ENCODE peak calls at places on chromosomes 6 and 20, in nine cellular contexts. X, P, Q, V, M, S, L, Z and W are unnamed samples.

GRCh38 chr6:5333653-5334052 is 72.3 kb downstream of the FARS2 start:
- DNase-seq in P (no peak), L (no peak), S (peak), M (no peak), Z (no peak), X (no peak), V (peak), Q (no peak), W (no peak)

GRCh38 chr20:3000852-3001523 is 42.4 kb upstream of the GNRH2 start:
- DNase-seq in L (peak), S (peak), X (peak), V (peak), Q (no peak), P (no peak), Z (no peak), M (peak), W (no peak)

GRCh38 chr6:166561766-166562165 is 24.7 kb downstream of the RAMACL start:
- DNase-seq in Z (no peak), V (peak), L (no peak), P (no peak), Q (no peak), M (no peak), S (peak), X (no peak), W (no peak)

GRCh38 chr20:21609221-21609620 is 95.4 kb upstream of the NKX2-2 start:
- DNase-seq in Q (no peak), S (no peak), M (no peak), P (no peak), X (no peak), V (no peak), Z (no peak), L (no peak), W (peak)

GRCh38 chr20:52572687-52573086 is 381.1 kb upstream of the ZFP64 start:
- DNase-seq in Z (no peak), L (no peak), M (no peak), Q (no peak), V (peak), X (no peak), S (peak), P (no peak), W (no peak)

GRCh38 chr6:42551202-42551601 is 12.6 kb upstream of the UBR2 start:
- DNase-seq in M (no peak), X (no peak), P (no peak), Z (no peak), L (no peak), V (peak), S (peak), Q (no peak), W (no peak)

GRCh38 chr6:83998021-83998584 is 35.5 kb upstream of the MRAP2 start:
- DNase-seq in M (no peak), X (no peak), Z (no peak), V (no peak), Q (no peak), S (no peak), P (no peak), L (no peak), W (no peak)

GRCh38 chr6:139597781-139598368 is 223.4 kb upstream of the CITED2 start:
- DNase-seq in M (no peak), Q (peak), X (no peak), L (no peak), Z (peak), V (peak), S (peak), P (peak), W (no peak)

GRCh38 chr20:44643596-44644383 is 7.7 kb downstream of the ADA start:
- DNase-seq in L (no peak), Z (peak), X (no peak), M (peak), V (peak), Q (peak), P (peak), S (peak), W (peak)

GRCh38 chr20:6698056-6698455 is 69.4 kb upstream of the BMP2 start:
- DNase-seq in Q (no peak), L (peak), M (no peak), Z (no peak), P (no peak), S (no peak), V (no peak), X (no peak), W (peak)

GRCh38 chr6:19327246-19327645 is 509.9 kb upstream of the ID4 start:
- DNase-seq in L (no peak), P (no peak), Z (no peak), Q (no peak), M (no peak), V (peak), S (peak), X (no peak), W (no peak)

GRCh38 chr6:127392301-127392700 is 48.9 kb upstream of the ECHDC1 start:
- DNase-seq in M (no peak), X (no peak), P (no peak), Z (no peak), S (no peak), V (no peak), Q (no peak), L (no peak), W (peak)

GRCh38 chr6:109304284-109305015 is 77.8 kb downstream of the CD164 start:
- DNase-seq in P (no peak), Q (no peak), Z (no peak), M (no peak), X (no peak), V (no peak), S (no peak), L (no peak), W (no peak)

GRCh38 chr6:44029489-44030185 is 97.6 kb downstream of the MRPL14 start:
- DNase-seq in S (peak), V (peak), M (no peak), L (no peak), P (no peak), Q (no peak), X (no peak), Z (no peak), W (no peak)

GRCh38 chr20:48406462-48407235 is 421.1 kb downstream of the PREX1 start:
- DNase-seq in Z (no peak), P (no peak), Q (no peak), M (no peak), L (no peak), V (no peak), S (no peak), X (no peak), W (no peak)

GRCh38 chr6:147000545-147001488 is 203.4 kb upstream of the STXBP5 start:
- DNase-seq in M (no peak), Q (no peak), S (peak), Z (no peak), V (peak), L (no peak), P (no peak), X (no peak), W (no peak)

GRCh38 chr6:21522773-21523490 is 70.6 kb upstream of the SOX4 start:
- DNase-seq in L (no peak), X (peak), M (no peak), Q (no peak), V (no peak), Z (no peak), S (no peak), P (no peak), W (no peak)

GRCh38 chr6:28489366-28490190 is 26.0 kb downstream of the GPX6 start:
- DNase-seq in Q (no peak), P (no peak), S (peak), X (peak), V (peak), M (peak), Z (peak), L (peak), W (no peak)

GRCh38 chr20:48148916-48149672 is 363.8 kb upstream of the SULF2 start:
- DNase-seq in M (no peak), S (no peak), X (no peak), Q (no peak), Z (no peak), P (no peak), L (no peak), V (no peak), W (no peak)

GRCh38 chr6:35486005-35486925 is 10.6 kb downstream of the TEAD3 start:
- DNase-seq in Z (peak), M (no peak), L (no peak), Q (peak), X (no peak), S (no peak), V (no peak), P (no peak), W (peak)

GRCh38 chr6:158677906-158678305 is 28.1 kb downstream of the SYTL3 start:
- DNase-seq in Z (no peak), X (no peak), L (no peak), M (no peak), V (no peak), Q (no peak), P (no peak), S (no peak), W (no peak)

DNA sequence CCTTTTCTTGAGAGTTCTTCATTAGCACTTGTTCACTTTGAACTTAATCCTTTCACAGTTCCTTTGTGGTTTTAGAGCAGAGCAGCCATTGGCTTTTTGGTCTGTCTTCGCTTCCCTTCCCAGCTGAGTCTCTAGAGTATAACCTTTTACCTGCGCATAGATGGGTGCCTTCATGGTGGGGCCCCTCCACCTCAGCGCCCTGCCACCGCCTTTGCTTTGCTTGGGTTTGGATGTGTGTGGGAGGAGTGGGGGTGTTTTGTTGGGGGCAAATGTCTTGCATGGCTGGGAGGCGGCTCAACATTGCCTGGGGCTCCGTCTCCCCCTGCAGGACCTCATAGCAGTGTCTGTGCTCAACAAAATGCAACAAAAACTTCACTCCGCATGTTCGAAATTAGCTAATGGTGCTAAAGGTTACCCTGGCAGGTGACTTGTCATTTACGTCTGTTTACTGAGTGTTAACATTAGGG is 11.9 kb downstream of the PYGB start:
- DNase-seq in V (no peak), Z (no peak), P (no peak), S (no peak), Q (no peak), X (no peak), L (no peak), M (peak), W (no peak)
- H3K27ac ChIP-seq in V (no peak), Z (no peak), P (no peak), S (no peak), Q (no peak), X (no peak), L (no peak), M (peak), W (no peak)

GRCh38 chr20:53788253-53789022 is 194.8 kb upstream of the ZNF217 start:
- DNase-seq in S (no peak), P (no peak), X (no peak), L (no peak), M (no peak), Q (no peak), V (no peak), Z (no peak), W (no peak)

GRCh38 chr20:53785320-53785719 is 191.7 kb upstream of the ZNF217 start:
- DNase-seq in M (no peak), L (no peak), P (no peak), V (no peak), Q (no peak), Z (no peak), X (no peak), S (no peak), W (no peak)

GRCh38 chr20:53783768-53784167 is 190.1 kb upstream of the ZNF217 start:
- DNase-seq in M (no peak), Z (no peak), V (no peak), S (no peak), Q (no peak), P (no peak), L (no peak), X (no peak), W (no peak)

GRCh38 chr20:53786071-53786444 is 192.4 kb upstream of the ZNF217 start:
- DNase-seq in P (no peak), Z (no peak), V (no peak), X (no peak), M (no peak), Q (no peak), L (no peak), S (no peak), W (peak)

DNA sequence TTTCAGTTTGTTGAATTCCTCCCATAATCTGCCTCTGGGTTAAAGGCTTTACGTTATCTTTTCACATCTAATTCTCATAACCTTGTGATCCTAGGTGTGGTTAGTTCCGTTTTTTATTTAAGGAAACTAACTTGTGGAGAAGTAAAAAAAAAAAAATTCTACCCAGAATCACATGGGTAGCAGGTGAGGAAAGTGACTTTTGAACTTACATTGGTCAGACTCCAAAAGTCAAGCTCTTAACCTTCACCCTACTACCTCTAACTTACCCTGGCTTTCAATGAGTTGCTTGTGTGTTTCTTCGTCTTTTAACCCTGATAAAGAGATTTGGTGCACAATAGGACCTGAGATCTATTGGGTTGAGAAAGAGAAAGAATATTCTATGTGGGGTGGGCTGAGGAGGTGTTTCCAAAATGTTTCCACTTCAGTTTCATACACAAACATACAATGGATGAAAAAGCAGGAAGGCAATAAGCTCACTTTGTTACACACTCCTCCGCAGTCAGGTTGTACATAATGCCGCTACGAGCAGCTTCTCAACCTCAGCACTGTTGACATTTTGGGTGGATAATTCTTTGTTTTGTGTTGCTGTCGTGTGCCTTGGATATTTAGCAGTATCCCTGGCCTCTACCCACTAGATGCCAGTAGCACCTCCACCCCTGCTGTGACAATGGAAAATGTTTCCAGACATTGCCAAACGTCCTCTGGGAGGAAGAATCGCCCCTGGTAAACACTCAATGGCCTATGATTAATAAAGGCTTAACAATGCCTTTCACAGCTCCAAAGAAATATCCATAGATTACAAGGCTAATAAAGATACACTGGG is 193.0 kb upstream of the ZNF217 start:
- DNase-seq in V (no peak), L (peak), Z (no peak), X (no peak), S (no peak), P (no peak), Q (no peak), M (no peak), W (no peak)
- H3K27ac ChIP-seq in V (no peak), L (peak), Z (no peak), X (no peak), S (no peak), P (no peak), Q (no peak), M (no peak), W (peak)

DNA sequence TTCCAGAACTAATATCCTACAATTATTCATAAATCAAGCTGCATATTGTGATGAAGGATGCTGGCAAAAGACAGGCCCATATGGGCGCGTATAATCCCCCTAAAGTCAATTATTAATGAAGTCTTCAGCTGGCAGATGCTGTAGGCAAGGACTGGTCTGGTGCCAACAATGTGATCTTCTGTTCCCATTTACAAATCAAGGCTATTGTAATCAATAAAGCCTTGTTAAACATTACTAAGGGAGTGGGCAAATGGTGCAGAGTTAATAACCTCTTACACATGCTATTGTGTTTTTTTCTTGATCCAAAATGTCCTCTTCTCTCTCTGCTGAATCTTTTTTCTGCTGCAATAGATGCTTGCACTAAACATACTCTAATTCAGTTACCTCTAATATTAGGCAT is 119.0 kb downstream of the ALDH8A1 start:
- DNase-seq in Q (no peak), X (no peak), P (no peak), L (no peak), Z (no peak), M (no peak), S (no peak), V (no peak), W (no peak)
- H3K27ac ChIP-seq in Q (no peak), X (no peak), P (no peak), L (no peak), Z (no peak), M (no peak), S (no peak), V (no peak), W (no peak)

DNA sequence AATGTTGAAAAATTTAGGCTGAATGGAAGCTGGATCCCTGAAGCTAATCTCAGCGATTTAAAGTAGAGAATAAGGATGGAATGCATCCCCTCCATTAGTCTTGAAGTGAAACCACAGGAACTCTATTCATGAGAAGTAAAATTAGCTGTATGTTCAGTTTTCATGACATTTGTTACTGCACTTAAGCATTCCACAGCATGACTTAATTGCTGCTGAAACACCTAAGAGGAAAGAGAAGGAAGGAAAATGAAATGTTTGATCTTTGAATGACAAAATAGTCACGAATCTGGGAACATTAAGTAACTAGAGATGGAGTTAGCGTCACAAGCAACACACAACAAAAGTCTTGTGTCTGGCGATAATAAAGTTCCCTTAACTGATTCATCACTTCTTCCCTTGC is 80.6 kb upstream of the RIPOR2 start:
- DNase-seq in V (no peak), P (no peak), S (no peak), L (no peak), Z (no peak), X (no peak), M (no peak), Q (no peak), W (no peak)
- H3K27ac ChIP-seq in V (no peak), P (no peak), S (no peak), L (no peak), Z (no peak), X (no peak), M (no peak), Q (no peak), W (no peak)